ENCODE peak calls at places on chromosomes 2 and 18, in ten cellular contexts. T is hepatocyte, G is psoas muscle, V is upper lobe of right lung, L is PC-3, R is astrocyte of the spinal cord, Y is omental fat pad, J is GM10248, D is AG10803, O is right lobe of liver. S is an unnamed sample.

GRCh38 chr2:43138441-43138840 is 88.0 kb downstream of the ZFP36L2 start:
- DNase-seq in T (peak; percentile 1), G (no peak), V (no peak), L (no peak), R (no peak), Y (no peak), J (no peak), D (no peak), O (no peak), S (no peak)

GRCh38 chr2:16014041-16014787 is 73.9 kb downstream of the MYCN start:
- DNase-seq in T (no peak), G (no peak), V (no peak), L (no peak), R (no peak), Y (no peak), J (no peak), D (no peak), O (peak; percentile 64), S (no peak)

GRCh38 chr2:165406053-165406628 is 63.4 kb upstream of the CSRNP3 start:
- DNase-seq in T (no peak), G (no peak), V (no peak), L (peak; percentile 97), R (peak; percentile 23), Y (no peak), J (no peak), D (no peak), O (no peak), S (peak; percentile 10)

GRCh38 chr2:102187191-102188150 is 648 bp downstream of the IL1RL2 start:
- DNase-seq in T (peak; percentile 30), G (peak; percentile 70), V (peak; percentile 83), L (no peak), R (peak; percentile 44), Y (peak; percentile 42), J (peak; percentile 16), D (peak; percentile 35), O (peak; percentile 73), S (peak; percentile 16)

GRCh38 chr2:226115102-226115831 is 684.4 kb downstream of the IRS1 start:
- DNase-seq in T (peak; percentile 59), G (no peak), V (no peak), L (peak; percentile 98), R (peak; percentile 97), Y (no peak), J (no peak), D (peak; percentile 92), O (no peak), S (no peak)

GRCh38 chr2:182163878-182164277 is 178.2 kb downstream of the PPP1R1C start:
- DNase-seq in T (peak; percentile 37), G (no peak), V (no peak), L (no peak), R (no peak), Y (no peak), J (no peak), D (no peak), O (no peak), S (no peak)

GRCh38 chr18:26089247-26090129 is 925 bp downstream of the SS18 start:
- DNase-seq in T (peak; percentile 33), G (no peak), V (no peak), L (peak; percentile 20), R (peak; percentile 46), Y (no peak), J (peak; percentile 10), D (peak; percentile 31), O (no peak), S (no peak)

GRCh38 chr18:47847635-47848034 is 82.8 kb downstream of the SMAD2 start:
- DNase-seq in T (no peak), G (no peak), V (no peak), L (no peak), R (no peak), Y (no peak), J (no peak), D (no peak), O (no peak), S (no peak)

GRCh38 chr18:44969214-44969842 is 288.6 kb downstream of the SETBP1 start:
- DNase-seq in T (no peak), G (no peak), V (no peak), L (no peak), R (peak; percentile 17), Y (no peak), J (no peak), D (peak; percentile 43), O (no peak), S (no peak)

GRCh38 chr18:44968336-44968735 is 287.6 kb downstream of the SETBP1 start:
- DNase-seq in T (no peak), G (no peak), V (no peak), L (no peak), R (no peak), Y (no peak), J (no peak), D (no peak), O (no peak), S (no peak)

GRCh38 chr18:44977856-44978255 is 297.2 kb downstream of the SETBP1 start:
- DNase-seq in T (no peak), G (no peak), V (no peak), L (no peak), R (no peak), Y (no peak), J (no peak), D (no peak), O (no peak), S (no peak)

GRCh38 chr18:44974174-44974573 is 293.5 kb downstream of the SETBP1 start:
- DNase-seq in T (no peak), G (no peak), V (no peak), L (no peak), R (no peak), Y (no peak), J (no peak), D (no peak), O (no peak), S (no peak)

GRCh38 chr18:44973282-44973681 is 292.6 kb downstream of the SETBP1 start:
- DNase-seq in T (no peak), G (no peak), V (no peak), L (no peak), R (peak; percentile 30), Y (no peak), J (no peak), D (no peak), O (no peak), S (no peak)
- TF ChIP-seq CTCF in T (peak; percentile 9), G (peak; percentile 23), V (no peak), L (no peak), R (peak; percentile 35), Y (no peak), J (no peak), D (peak; percentile 35), O (peak; percentile 12), S (no peak)

GRCh38 chr2:108194409-108195132 is 45.2 kb upstream of the SULT1C3 start:
- DNase-seq in T (no peak), G (no peak), V (no peak), L (peak; percentile 61), R (no peak), Y (no peak), J (no peak), D (peak; percentile 3), O (no peak), S (no peak)
- TF ChIP-seq CTCF in T (peak; percentile 62), G (peak; percentile 26), V (peak; percentile 45), L (peak; percentile 76), R (peak; percentile 46), Y (no peak), J (peak; percentile 27), D (peak; percentile 52), O (peak; percentile 53), S (peak; percentile 74)

GRCh38 chr2:163556511-163556910 is 179.3 kb downstream of the FIGN start:
- DNase-seq in T (no peak), G (no peak), V (no peak), L (no peak), R (peak; percentile 69), Y (no peak), J (no peak), D (peak; percentile 9), O (no peak), S (no peak)

GRCh38 chr2:163554864-163555263 is 180.9 kb downstream of the FIGN start:
- DNase-seq in T (no peak), G (no peak), V (no peak), L (no peak), R (no peak), Y (no peak), J (no peak), D (no peak), O (no peak), S (no peak)

GRCh38 chr2:163551974-163552373 is 183.8 kb downstream of the FIGN start:
- DNase-seq in T (no peak), G (no peak), V (no peak), L (peak; percentile 16), R (peak; percentile 46), Y (no peak), J (no peak), D (no peak), O (no peak), S (no peak)

GRCh38 chr2:163553601-163554000 is 182.2 kb downstream of the FIGN start:
- DNase-seq in T (no peak), G (no peak), V (no peak), L (no peak), R (peak; percentile 69), Y (no peak), J (no peak), D (peak; percentile 39), O (no peak), S (no peak)

GRCh38 chr2:163552758-163553157 is 183.1 kb downstream of the FIGN start:
- DNase-seq in T (no peak), G (no peak), V (no peak), L (no peak), R (no peak), Y (no peak), J (no peak), D (no peak), O (no peak), S (no peak)
- TF ChIP-seq CTCF in T (no peak), G (peak; percentile 6), V (no peak), L (no peak), R (no peak), Y (no peak), J (no peak), D (no peak), O (no peak), S (no peak)

GRCh38 chr2:56754066-56754615 is 570.4 kb downstream of the CCDC85A start:
- DNase-seq in T (no peak), G (no peak), V (no peak), L (no peak), R (no peak), Y (no peak), J (no peak), D (no peak), O (no peak), S (no peak)

GRCh38 chr2:56754627-56755026 is 570.8 kb downstream of the CCDC85A start:
- DNase-seq in T (no peak), G (no peak), V (no peak), L (no peak), R (no peak), Y (no peak), J (no peak), D (no peak), O (no peak), S (no peak)

GRCh38 chr2:56743807-56744206 is 560.0 kb downstream of the CCDC85A start:
- DNase-seq in T (no peak), G (no peak), V (no peak), L (no peak), R (no peak), Y (no peak), J (no peak), D (no peak), O (no peak), S (no peak)

GRCh38 chr2:56753182-56753581 is 569.4 kb downstream of the CCDC85A start:
- DNase-seq in T (no peak), G (no peak), V (no peak), L (no peak), R (no peak), Y (no peak), J (no peak), D (no peak), O (no peak), S (no peak)

DNA sequence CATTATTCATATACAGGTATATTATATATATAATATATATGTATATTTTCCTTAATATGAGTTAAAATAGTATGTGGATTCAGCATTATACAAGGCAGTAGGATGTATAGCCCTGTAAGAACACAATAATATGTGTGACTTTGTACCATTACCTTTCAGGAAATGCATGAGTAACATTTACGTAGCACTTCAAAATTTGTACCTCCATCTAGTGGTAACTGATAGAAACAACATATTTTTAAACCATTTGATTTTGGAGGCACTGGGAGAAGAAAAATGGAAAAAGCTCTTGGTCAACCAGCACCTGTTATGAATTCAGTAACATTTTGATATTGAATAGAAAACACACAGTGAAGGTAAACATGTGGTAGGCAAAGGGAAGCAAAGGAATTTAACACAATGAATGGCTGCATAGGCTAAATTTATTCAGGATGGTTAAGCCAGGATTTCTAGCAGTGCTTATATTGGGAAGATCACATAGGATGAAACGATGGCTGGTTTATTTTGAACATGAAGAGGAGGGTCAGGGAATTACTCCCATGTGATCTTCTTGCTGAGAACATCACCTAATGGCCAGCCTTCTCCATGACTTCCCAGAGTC is 565.5 kb downstream of the CCDC85A start:
- DNase-seq in T (peak; percentile 48), G (no peak), V (no peak), L (peak; percentile 68), R (peak; percentile 58), Y (no peak), J (peak; percentile 4), D (peak; percentile 53), O (no peak), S (no peak)
- TF ChIP-seq CTCF in T (peak; percentile 62), G (peak; percentile 60), V (peak; percentile 52), L (peak; percentile 68), R (peak; percentile 36), Y (no peak), J (peak; percentile 44), D (peak; percentile 69), O (peak; percentile 48), S (peak; percentile 70)